ENCODE peak calls at places on chromosomes 7 and 10, in nine cellular contexts. G is brain microvascular endothelial cell, A is MM.1S, D is AG04449, V is A673, L is H9, H is psoas muscle, Q is GM13977, U is HFFc6. O is an unnamed sample.

GRCh38 chr10:17292375-17292774 is 64.3 kb downstream of the VIM start:
- DNase-seq in U (no peak), A (no peak), G (no peak), H (no peak), L (no peak), V (no peak), D (no peak), Q (no peak), O (no peak)

GRCh38 chr7:121385800-121386179 is 10.3 kb downstream of the FAM3C start:
- DNase-seq in Q (peak; percentile 47), V (peak; percentile 52), U (no peak), G (no peak), H (no peak), A (peak; percentile 72), D (no peak), L (no peak), O (peak; percentile 41)

GRCh38 chr10:32961892-32962369 is 3.9 kb upstream of the ITGB1 start:
- DNase-seq in A (no peak), V (no peak), Q (no peak), U (peak; percentile 91), L (no peak), D (peak; percentile 79), G (peak; percentile 77), H (no peak), O (no peak)

GRCh38 chr10:96705134-96705533 is 15.2 kb downstream of the PIK3AP1 start:
- DNase-seq in H (no peak), V (no peak), L (no peak), U (no peak), D (no peak), A (no peak), Q (no peak), G (no peak), O (no peak)

GRCh38 chr10:43090664-43091063 is 13.8 kb downstream of the RET start:
- DNase-seq in D (no peak), H (no peak), G (no peak), L (no peak), A (no peak), U (no peak), V (no peak), Q (no peak), O (no peak)

GRCh38 chr10:119412244-119412750 is 130.2 kb downstream of the RGS10 start:
- DNase-seq in Q (no peak), V (no peak), U (no peak), H (peak; percentile 76), D (no peak), L (no peak), A (no peak), G (no peak), O (no peak)

GRCh38 chr10:91799580-91799975 is 1.4 kb downstream of the TNKS2 start:
- DNase-seq in A (no peak), D (no peak), U (peak; percentile 14), L (no peak), G (no peak), Q (no peak), V (no peak), H (no peak), O (no peak)

GRCh38 chr7:116560021-116560970 is 35.5 kb downstream of the CAV1 start:
- DNase-seq in L (no peak), V (peak; percentile 67), D (no peak), H (no peak), G (no peak), U (no peak), Q (no peak), A (no peak), O (no peak)

GRCh38 chr10:58647366-58647765 is 134.7 kb downstream of the BICC1 start:
- DNase-seq in U (no peak), A (no peak), L (no peak), H (no peak), Q (no peak), V (no peak), G (no peak), D (no peak), O (no peak)

GRCh38 chr7:23524473-23524872 is 7.3 kb downstream of the TRA2A start:
- DNase-seq in D (no peak), A (no peak), H (no peak), L (no peak), Q (no peak), G (no peak), V (no peak), U (no peak), O (no peak)

GRCh38 chr7:23523486-23524075 is 8.2 kb downstream of the TRA2A start:
- DNase-seq in G (no peak), D (no peak), A (peak; percentile 76), V (no peak), L (no peak), Q (no peak), H (no peak), U (no peak), O (no peak)

GRCh38 chr7:23514755-23515154 is 17.0 kb downstream of the TRA2A start:
- DNase-seq in D (no peak), U (no peak), Q (peak; percentile 44), H (no peak), L (no peak), G (no peak), V (no peak), A (peak; percentile 82), O (peak; percentile 39)

DNA sequence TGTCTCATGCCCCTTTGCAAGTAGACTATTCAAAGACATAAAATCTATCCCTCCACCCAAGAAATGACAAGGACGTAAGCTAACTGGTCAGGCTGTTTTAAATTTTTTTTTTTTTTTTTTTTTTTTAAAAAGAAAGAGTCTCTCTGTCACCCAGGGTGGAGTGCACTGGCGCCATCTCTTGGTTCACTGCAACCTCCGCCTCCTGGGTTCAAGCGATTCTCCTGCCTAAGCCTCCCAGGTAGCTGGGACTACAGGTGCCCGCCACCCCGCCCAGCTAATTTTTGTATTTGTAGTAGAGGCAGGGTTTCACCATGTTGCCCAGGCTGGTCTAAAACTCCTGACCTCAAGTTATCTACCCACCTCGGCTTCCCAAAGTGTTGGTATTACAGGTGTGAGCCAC is 11.2 kb downstream of the TRA2A start:
- DNase-seq in A (no peak), L (no peak), Q (no peak), U (no peak), H (no peak), G (no peak), V (no peak), D (no peak), O (no peak)
- TF ChIP-seq CTCF in A (no peak), L (peak; percentile 62), Q (peak; percentile 6), U (peak; percentile 59), H (no peak), G (peak; percentile 40), V (peak; percentile 48), D (no peak), O (peak; percentile 11)

GRCh38 chr7:28623863-28624262 is 211.5 kb downstream of the CREB5 start:
- DNase-seq in H (no peak), V (no peak), L (no peak), G (no peak), U (no peak), D (no peak), A (no peak), Q (no peak), O (no peak)
- TF ChIP-seq CTCF in H (no peak), V (peak; percentile 47), L (peak; percentile 60), G (no peak), U (no peak), D (no peak), A (peak; percentile 32), Q (peak; percentile 49), O (peak; percentile 8)

GRCh38 chr7:142632291-142633134 is 116.8 kb upstream of the PRSS1 start:
- DNase-seq in Q (peak; percentile 77), A (peak; percentile 88), G (peak; percentile 69), L (peak; percentile 76), H (no peak), D (no peak), U (peak; percentile 43), V (peak; percentile 71), O (peak; percentile 79)
- TF ChIP-seq CTCF in Q (peak; percentile 75), A (peak; percentile 89), G (peak; percentile 81), L (peak; percentile 85), H (peak; percentile 81), D (peak; percentile 65), U (peak; percentile 93), V (peak; percentile 72), O (peak; percentile 79)

DNA sequence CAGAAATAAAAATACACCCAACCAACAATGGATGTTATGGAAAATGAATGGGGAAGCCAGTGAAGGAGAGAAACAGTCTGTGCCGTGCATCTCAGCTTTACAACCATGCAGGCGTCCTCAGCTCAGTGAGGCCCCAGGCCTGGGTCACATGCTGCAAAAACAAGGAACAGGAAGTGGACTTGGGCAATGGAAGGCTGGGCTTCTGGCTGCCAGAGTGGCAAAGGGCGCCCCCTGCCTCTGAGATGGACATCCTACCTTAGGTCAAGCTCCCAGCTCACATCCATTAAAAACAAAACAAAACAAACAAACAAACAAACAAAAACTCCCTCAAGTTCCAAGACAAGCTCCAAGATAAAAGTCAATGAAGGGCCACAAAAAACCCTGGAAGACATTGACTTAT is 54.7 kb upstream of the AFAP1L2 start:
- DNase-seq in L (peak; percentile 88), G (peak; percentile 8), D (no peak), Q (peak; percentile 58), U (no peak), H (peak; percentile 45), V (peak; percentile 38), A (peak; percentile 30), O (peak; percentile 48)
- TF ChIP-seq CTCF in L (peak; percentile 80), G (peak; percentile 62), D (no peak), Q (peak; percentile 38), U (peak; percentile 58), H (peak; percentile 42), V (peak; percentile 59), A (peak; percentile 48), O (peak; percentile 41)

GRCh38 chr7:638256-639011 is 88.1 kb upstream of the DNAAF5 start:
- DNase-seq in D (no peak), H (no peak), V (no peak), Q (no peak), U (no peak), L (no peak), A (no peak), G (no peak), O (no peak)

GRCh38 chr7:633381-634018 is 93.0 kb upstream of the DNAAF5 start:
- DNase-seq in D (no peak), Q (no peak), G (no peak), L (no peak), V (no peak), A (no peak), U (no peak), H (no peak), O (no peak)

GRCh38 chr7:637826-638225 is 88.7 kb upstream of the DNAAF5 start:
- DNase-seq in Q (no peak), A (no peak), U (no peak), D (no peak), L (no peak), G (no peak), V (no peak), H (no peak), O (no peak)

GRCh38 chr7:635227-635626 is 91.3 kb upstream of the DNAAF5 start:
- DNase-seq in L (no peak), V (no peak), G (no peak), A (no peak), Q (no peak), U (no peak), H (no peak), D (no peak), O (no peak)

DNA sequence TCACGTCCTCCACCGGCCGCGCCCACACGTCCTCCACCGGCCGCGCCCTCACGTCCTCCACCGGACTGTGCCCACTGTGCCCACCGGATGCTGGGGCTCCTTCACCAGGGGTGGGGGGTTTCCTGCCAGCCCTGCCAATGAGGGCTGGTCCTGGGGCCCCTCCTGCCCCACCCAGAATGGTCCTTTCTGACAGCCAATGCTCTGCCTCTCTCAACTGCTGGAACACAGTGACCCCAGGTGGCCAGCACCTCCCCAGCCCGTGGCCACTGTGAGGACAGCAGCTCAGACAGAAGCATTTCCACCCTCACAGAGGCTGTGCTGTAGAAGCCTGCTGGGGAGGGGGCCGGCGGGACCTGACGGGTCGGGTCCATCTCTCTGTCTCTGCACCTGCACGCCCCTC is 90.1 kb upstream of the DNAAF5 start:
- DNase-seq in L (no peak), D (no peak), U (peak; percentile 22), A (no peak), G (peak; percentile 21), V (no peak), Q (peak; percentile 68), H (no peak), O (no peak)
- TF ChIP-seq CTCF in L (peak; percentile 28), D (peak; percentile 51), U (peak; percentile 66), A (no peak), G (peak; percentile 64), V (peak; percentile 21), Q (peak; percentile 49), H (peak; percentile 54), O (peak; percentile 41)